ENCODE peak calls at places on chromosomes 6 and 20, in nine cellular contexts. One of them, this sample, is unnamed.

GRCh38 chr6:75155586-75155985 is 50.3 kb downstream of the COL12A1 start:
- DNase-seq in IMR-90: no peak
- DNase-seq in psoas muscle: no peak
- DNase-seq in tibial artery: no peak
- DNase-seq in transverse colon: no peak
- DNase-seq in CD8-positive, alpha-beta T cell: no peak
- DNase-seq in brain microvascular endothelial cell: peak
- DNase-seq in lower lobe of right lung: no peak
- DNase-seq in ascending aorta: no peak
- DNase-seq in this sample: no peak

GRCh38 chr6:157625111-157625510 is 197.9 kb upstream of the SNX9 start:
- DNase-seq in ascending aorta: no peak
- DNase-seq in lower lobe of right lung: no peak
- DNase-seq in transverse colon: no peak
- DNase-seq in brain microvascular endothelial cell: no peak
- DNase-seq in tibial artery: no peak
- DNase-seq in IMR-90: no peak
- DNase-seq in CD8-positive, alpha-beta T cell: no peak
- DNase-seq in psoas muscle: no peak
- DNase-seq in this sample: no peak

GRCh38 chr6:17281497-17282481 is 628 bp downstream of the RBM24 start:
- DNase-seq in brain microvascular endothelial cell: peak
- DNase-seq in lower lobe of right lung: no peak
- DNase-seq in transverse colon: peak
- DNase-seq in psoas muscle: no peak
- DNase-seq in CD8-positive, alpha-beta T cell: no peak
- DNase-seq in ascending aorta: no peak
- DNase-seq in tibial artery: no peak
- DNase-seq in IMR-90: peak
- DNase-seq in this sample: no peak

GRCh38 chr6:135675862-135676261 is 175.6 kb upstream of the PDE7B start:
- DNase-seq in transverse colon: no peak
- DNase-seq in lower lobe of right lung: no peak
- DNase-seq in CD8-positive, alpha-beta T cell: no peak
- DNase-seq in ascending aorta: no peak
- DNase-seq in psoas muscle: no peak
- DNase-seq in brain microvascular endothelial cell: peak
- DNase-seq in IMR-90: peak
- DNase-seq in tibial artery: no peak
- DNase-seq in this sample: no peak

GRCh38 chr20:3203315-3204123 is 963 bp downstream of the DDRGK1 start:
- DNase-seq in IMR-90: no peak
- DNase-seq in tibial artery: no peak
- DNase-seq in brain microvascular endothelial cell: no peak
- DNase-seq in ascending aorta: no peak
- DNase-seq in transverse colon: peak
- DNase-seq in lower lobe of right lung: no peak
- DNase-seq in CD8-positive, alpha-beta T cell: no peak
- DNase-seq in psoas muscle: no peak
- DNase-seq in this sample: peak

GRCh38 chr6:153031335-153031955 is 28.9 kb upstream of the MTRF1L start:
- DNase-seq in CD8-positive, alpha-beta T cell: no peak
- DNase-seq in ascending aorta: no peak
- DNase-seq in transverse colon: no peak
- DNase-seq in tibial artery: no peak
- DNase-seq in brain microvascular endothelial cell: no peak
- DNase-seq in psoas muscle: no peak
- DNase-seq in lower lobe of right lung: no peak
- DNase-seq in IMR-90: peak
- DNase-seq in this sample: no peak

GRCh38 chr6:118899948-118900347 is 6.0 kb downstream of the ASF1A start:
- DNase-seq in transverse colon: no peak
- DNase-seq in brain microvascular endothelial cell: no peak
- DNase-seq in lower lobe of right lung: no peak
- DNase-seq in psoas muscle: no peak
- DNase-seq in IMR-90: no peak
- DNase-seq in CD8-positive, alpha-beta T cell: no peak
- DNase-seq in ascending aorta: no peak
- DNase-seq in tibial artery: no peak
- DNase-seq in this sample: no peak

GRCh38 chr6:149273318-149273717 is 44.2 kb upstream of the TAB2 start:
- DNase-seq in psoas muscle: no peak
- DNase-seq in lower lobe of right lung: peak
- DNase-seq in tibial artery: peak
- DNase-seq in transverse colon: peak
- DNase-seq in IMR-90: no peak
- DNase-seq in ascending aorta: no peak
- DNase-seq in brain microvascular endothelial cell: no peak
- DNase-seq in CD8-positive, alpha-beta T cell: no peak
- DNase-seq in this sample: peak

GRCh38 chr6:10662207-10662606 is 32.2 kb downstream of the C6orf52 start:
- DNase-seq in brain microvascular endothelial cell: no peak
- DNase-seq in tibial artery: no peak
- DNase-seq in ascending aorta: no peak
- DNase-seq in psoas muscle: no peak
- DNase-seq in transverse colon: no peak
- DNase-seq in lower lobe of right lung: no peak
- DNase-seq in IMR-90: no peak
- DNase-seq in CD8-positive, alpha-beta T cell: no peak
- DNase-seq in this sample: no peak

GRCh38 chr20:33843854-33844253 is 32.7 kb downstream of the CHMP4B start:
- DNase-seq in transverse colon: peak
- DNase-seq in IMR-90: no peak
- DNase-seq in CD8-positive, alpha-beta T cell: no peak
- DNase-seq in psoas muscle: no peak
- DNase-seq in lower lobe of right lung: no peak
- DNase-seq in tibial artery: no peak
- DNase-seq in brain microvascular endothelial cell: peak
- DNase-seq in ascending aorta: no peak
- DNase-seq in this sample: no peak

GRCh38 chr6:42769051-42769450 is 12.8 kb upstream of the BICRAL start:
- DNase-seq in brain microvascular endothelial cell: no peak
- DNase-seq in tibial artery: no peak
- DNase-seq in IMR-90: no peak
- DNase-seq in ascending aorta: no peak
- DNase-seq in lower lobe of right lung: no peak
- DNase-seq in CD8-positive, alpha-beta T cell: no peak
- DNase-seq in psoas muscle: no peak
- DNase-seq in transverse colon: no peak
- DNase-seq in this sample: no peak

GRCh38 chr6:42766163-42766670 is 15.6 kb upstream of the BICRAL start:
- DNase-seq in IMR-90: peak
- DNase-seq in psoas muscle: peak
- DNase-seq in tibial artery: no peak
- DNase-seq in ascending aorta: no peak
- DNase-seq in lower lobe of right lung: no peak
- DNase-seq in brain microvascular endothelial cell: peak
- DNase-seq in CD8-positive, alpha-beta T cell: no peak
- DNase-seq in transverse colon: no peak
- DNase-seq in this sample: no peak

GRCh38 chr6:42777126-42777822 is 4.6 kb upstream of the BICRAL start:
- DNase-seq in ascending aorta: no peak
- DNase-seq in lower lobe of right lung: no peak
- DNase-seq in brain microvascular endothelial cell: peak
- DNase-seq in IMR-90: peak
- DNase-seq in psoas muscle: no peak
- DNase-seq in CD8-positive, alpha-beta T cell: no peak
- DNase-seq in tibial artery: no peak
- DNase-seq in transverse colon: no peak
- DNase-seq in this sample: no peak

GRCh38 chr6:42774201-42774600 is 7.7 kb upstream of the BICRAL start:
- DNase-seq in ascending aorta: no peak
- DNase-seq in transverse colon: no peak
- DNase-seq in psoas muscle: no peak
- DNase-seq in brain microvascular endothelial cell: no peak
- DNase-seq in CD8-positive, alpha-beta T cell: no peak
- DNase-seq in tibial artery: no peak
- DNase-seq in lower lobe of right lung: no peak
- DNase-seq in IMR-90: no peak
- DNase-seq in this sample: no peak

GRCh38 chr6:42771741-42772100 is 10.1 kb upstream of the BICRAL start:
- DNase-seq in tibial artery: no peak
- DNase-seq in CD8-positive, alpha-beta T cell: no peak
- DNase-seq in lower lobe of right lung: no peak
- DNase-seq in IMR-90: no peak
- DNase-seq in brain microvascular endothelial cell: no peak
- DNase-seq in psoas muscle: no peak
- DNase-seq in transverse colon: no peak
- DNase-seq in ascending aorta: no peak
- DNase-seq in this sample: no peak
- H3K4me3 ChIP-seq in tibial artery: no peak
- H3K4me3 ChIP-seq in CD8-positive, alpha-beta T cell: peak
- H3K4me3 ChIP-seq in lower lobe of right lung: peak
- H3K4me3 ChIP-seq in IMR-90: no peak
- H3K4me3 ChIP-seq in brain microvascular endothelial cell: no peak
- H3K4me3 ChIP-seq in psoas muscle: no peak
- H3K4me3 ChIP-seq in transverse colon: no peak
- H3K4me3 ChIP-seq in ascending aorta: peak
- H3K4me3 ChIP-seq in this sample: no peak

DNA sequence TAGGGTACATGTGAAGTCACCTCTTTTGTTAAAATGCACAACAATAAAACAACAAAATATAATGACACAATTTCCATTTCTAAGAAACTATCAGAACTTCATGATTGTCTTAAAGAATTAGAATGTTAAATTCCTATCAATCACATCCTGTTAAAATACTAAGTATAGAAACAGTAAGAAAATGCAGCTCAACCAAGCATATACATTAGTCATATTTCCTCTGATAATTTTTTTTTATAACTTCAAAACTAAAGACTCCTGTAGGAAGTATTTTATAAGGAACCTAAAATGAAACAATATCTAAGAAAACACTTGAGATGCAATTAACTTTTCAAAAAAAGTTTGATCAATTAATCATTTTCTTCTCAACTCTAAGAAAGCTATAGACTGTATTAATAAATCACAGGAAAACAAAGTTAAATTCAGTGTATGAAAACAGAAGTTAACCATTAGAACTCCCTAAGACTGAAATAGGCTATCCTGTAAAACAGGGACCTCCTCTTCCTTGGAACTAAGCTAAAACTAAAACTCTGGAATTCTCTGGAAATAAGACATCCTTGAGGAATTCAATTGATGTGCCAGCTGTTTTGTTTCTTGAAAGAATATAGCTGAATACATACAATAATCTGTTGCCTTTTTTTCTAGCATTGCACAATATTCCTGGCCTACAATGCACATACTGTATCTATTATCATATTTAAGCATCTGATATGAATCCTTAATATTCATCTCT is 19.8 kb downstream of the FKBP5 start:
- DNase-seq in transverse colon: no peak
- DNase-seq in brain microvascular endothelial cell: no peak
- DNase-seq in CD8-positive, alpha-beta T cell: no peak
- DNase-seq in psoas muscle: no peak
- DNase-seq in IMR-90: peak
- DNase-seq in lower lobe of right lung: no peak
- DNase-seq in ascending aorta: no peak
- DNase-seq in tibial artery: no peak
- DNase-seq in this sample: no peak
- H3K4me3 ChIP-seq in transverse colon: no peak
- H3K4me3 ChIP-seq in brain microvascular endothelial cell: peak
- H3K4me3 ChIP-seq in CD8-positive, alpha-beta T cell: peak
- H3K4me3 ChIP-seq in psoas muscle: peak
- H3K4me3 ChIP-seq in IMR-90: peak
- H3K4me3 ChIP-seq in lower lobe of right lung: no peak
- H3K4me3 ChIP-seq in ascending aorta: no peak
- H3K4me3 ChIP-seq in tibial artery: no peak
- H3K4me3 ChIP-seq in this sample: peak

GRCh38 chr6:132132911-132133639 is 181.9 kb upstream of the CCN2 start:
- DNase-seq in brain microvascular endothelial cell: peak
- DNase-seq in IMR-90: peak
- DNase-seq in psoas muscle: no peak
- DNase-seq in lower lobe of right lung: no peak
- DNase-seq in ascending aorta: no peak
- DNase-seq in tibial artery: peak
- DNase-seq in CD8-positive, alpha-beta T cell: no peak
- DNase-seq in transverse colon: no peak
- DNase-seq in this sample: no peak

GRCh38 chr6:132131777-132132176 is 180.6 kb upstream of the CCN2 start:
- DNase-seq in psoas muscle: peak
- DNase-seq in tibial artery: peak
- DNase-seq in ascending aorta: peak
- DNase-seq in transverse colon: no peak
- DNase-seq in CD8-positive, alpha-beta T cell: no peak
- DNase-seq in lower lobe of right lung: no peak
- DNase-seq in brain microvascular endothelial cell: peak
- DNase-seq in IMR-90: peak
- DNase-seq in this sample: no peak

GRCh38 chr6:132132420-132132819 is 181.2 kb upstream of the CCN2 start:
- DNase-seq in IMR-90: peak
- DNase-seq in psoas muscle: no peak
- DNase-seq in brain microvascular endothelial cell: peak
- DNase-seq in transverse colon: no peak
- DNase-seq in ascending aorta: no peak
- DNase-seq in lower lobe of right lung: no peak
- DNase-seq in CD8-positive, alpha-beta T cell: no peak
- DNase-seq in tibial artery: no peak
- DNase-seq in this sample: no peak

GRCh38 chr6:132135409-132135808 is 184.2 kb upstream of the CCN2 start:
- DNase-seq in transverse colon: no peak
- DNase-seq in brain microvascular endothelial cell: no peak
- DNase-seq in CD8-positive, alpha-beta T cell: no peak
- DNase-seq in IMR-90: no peak
- DNase-seq in psoas muscle: no peak
- DNase-seq in tibial artery: no peak
- DNase-seq in lower lobe of right lung: no peak
- DNase-seq in ascending aorta: no peak
- DNase-seq in this sample: no peak

GRCh38 chr6:132133734-132134490 is 182.7 kb upstream of the CCN2 start:
- DNase-seq in tibial artery: peak
- DNase-seq in psoas muscle: peak
- DNase-seq in transverse colon: peak
- DNase-seq in CD8-positive, alpha-beta T cell: no peak
- DNase-seq in IMR-90: peak
- DNase-seq in brain microvascular endothelial cell: peak
- DNase-seq in lower lobe of right lung: peak
- DNase-seq in ascending aorta: no peak
- DNase-seq in this sample: no peak
- H3K4me3 ChIP-seq in tibial artery: no peak
- H3K4me3 ChIP-seq in psoas muscle: no peak
- H3K4me3 ChIP-seq in transverse colon: no peak
- H3K4me3 ChIP-seq in CD8-positive, alpha-beta T cell: no peak
- H3K4me3 ChIP-seq in IMR-90: no peak
- H3K4me3 ChIP-seq in brain microvascular endothelial cell: no peak
- H3K4me3 ChIP-seq in lower lobe of right lung: no peak
- H3K4me3 ChIP-seq in ascending aorta: no peak
- H3K4me3 ChIP-seq in this sample: no peak

DNA sequence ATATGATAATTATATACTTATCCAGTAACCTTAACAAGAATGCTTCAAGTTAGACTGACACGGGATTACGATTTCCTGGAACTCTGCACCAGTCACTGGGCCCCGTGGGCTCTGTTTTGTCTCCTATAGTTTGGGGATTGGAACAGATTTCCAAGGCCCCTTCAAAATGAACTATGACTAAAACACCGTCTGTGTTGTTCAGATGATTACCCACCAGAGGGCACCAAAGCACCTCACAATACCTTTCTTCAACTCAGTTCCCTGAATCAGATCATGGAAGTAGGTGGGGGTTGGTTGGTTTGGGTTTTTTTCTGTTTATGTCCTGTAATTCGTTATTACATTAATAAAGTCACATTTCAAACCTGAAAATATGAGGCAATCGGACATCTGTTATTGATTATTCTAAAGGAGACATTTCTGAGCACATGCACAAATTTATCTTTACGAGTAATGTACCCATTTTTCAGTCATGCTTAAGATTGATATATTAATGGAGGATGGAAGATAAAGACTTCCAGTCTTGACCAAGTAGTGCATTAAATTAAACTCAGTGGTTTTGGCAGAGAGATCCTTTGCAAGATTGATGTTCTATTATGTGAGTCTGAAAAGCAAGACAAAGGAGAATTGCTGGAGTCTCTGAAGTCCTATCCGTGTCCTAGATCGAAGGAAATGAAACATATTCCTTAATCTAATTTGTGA is 112.0 kb upstream of the COL21A1 start:
- DNase-seq in lower lobe of right lung: no peak
- DNase-seq in transverse colon: peak
- DNase-seq in psoas muscle: peak
- DNase-seq in tibial artery: peak
- DNase-seq in ascending aorta: no peak
- DNase-seq in brain microvascular endothelial cell: peak
- DNase-seq in IMR-90: peak
- DNase-seq in CD8-positive, alpha-beta T cell: peak
- DNase-seq in this sample: no peak
- H3K4me3 ChIP-seq in lower lobe of right lung: no peak
- H3K4me3 ChIP-seq in transverse colon: no peak
- H3K4me3 ChIP-seq in psoas muscle: no peak
- H3K4me3 ChIP-seq in tibial artery: no peak
- H3K4me3 ChIP-seq in ascending aorta: no peak
- H3K4me3 ChIP-seq in brain microvascular endothelial cell: no peak
- H3K4me3 ChIP-seq in IMR-90: no peak
- H3K4me3 ChIP-seq in CD8-positive, alpha-beta T cell: no peak
- H3K4me3 ChIP-seq in this sample: no peak